ENCODE peak calls at places on chromosomes 11 and 22, in four cellular contexts. R is HCT116, E is HepG2, N is upper lobe of left lung. L is an unnamed sample.

GRCh38 chr11:43359432-43359818 is 705 bp downstream of the TTC17 start:
- DNase-seq in R (no peak), E (peak; percentile 16), N (no peak), L (peak; percentile 30)

GRCh38 chr11:24623121-24623520 is 126.3 kb downstream of the LUZP2 start:
- DNase-seq in R (no peak), E (no peak), N (no peak), L (no peak)

GRCh38 chr11:54558407-54558806 is 45.4 kb downstream of the OR4C46 start:
- DNase-seq in E (no peak), N (no peak), R (no peak), L (no peak)

GRCh38 chr11:36455658-36456111 is 54.4 kb downstream of the TRAF6 start:
- DNase-seq in E (no peak), R (no peak), N (peak; percentile 73), L (peak; percentile 24)

GRCh38 chr11:132779487-132779886 is 752.8 kb downstream of the OPCML start:
- DNase-seq in E (no peak), N (no peak), R (no peak), L (no peak)

GRCh38 chr11:113473983-113474361 is 1.2 kb downstream of the DRD2 start:
- DNase-seq in N (no peak), R (no peak), E (no peak), L (no peak)

GRCh38 chr11:49208006-49208721 is at the start of gene FOLH1:
- DNase-seq in E (no peak), N (peak; percentile 91), R (no peak), L (no peak)

GRCh38 chr11:12201016-12201985 is 90.9 kb downstream of the MICAL2 start:
- DNase-seq in E (peak; percentile 15), R (no peak), N (no peak), L (no peak)

GRCh38 chr11:46736146-46736545 is 17.1 kb downstream of the F2 start:
- DNase-seq in E (no peak), R (no peak), N (no peak), L (no peak)

GRCh38 chr11:8033312-8033715 is 46.2 kb downstream of the EIF3F start:
- DNase-seq in R (peak; percentile 43), N (no peak), E (peak; percentile 40), L (peak; percentile 72)

GRCh38 chr11:118136826-118137225 is 15.8 kb downstream of the SCN4B start:
- DNase-seq in N (no peak), R (no peak), E (no peak), L (no peak)

GRCh38 chr22:32997295-32997694 is 60.9 kb downstream of the SYN3 start:
- DNase-seq in E (no peak), R (no peak), N (no peak), L (no peak)

GRCh38 chr11:128488471-128488870 is 98.9 kb downstream of the ETS1 start:
- DNase-seq in R (no peak), E (no peak), N (no peak), L (no peak)

GRCh38 chr22:39349967-39350802 is at the start of gene SYNGR1:
- DNase-seq in N (peak; percentile 86), R (no peak), E (no peak), L (no peak)

GRCh38 chr22:44379817-44380560 is 67.2 kb upstream of the SHISAL1 start:
- DNase-seq in R (no peak), E (no peak), N (no peak), L (no peak)

GRCh38 chr11:120867531-120867930 is 156.4 kb upstream of the TBCEL start:
- DNase-seq in E (no peak), R (no peak), N (no peak), L (no peak)

GRCh38 chr11:72848846-72849466 is 34.7 kb downstream of the ATG16L2 start:
- DNase-seq in R (no peak), E (peak; percentile 29), N (no peak), L (no peak)

GRCh38 chr22:41779889-41780505 is 20.5 kb upstream of the CCDC134 start:
- DNase-seq in N (no peak), E (no peak), R (no peak), L (no peak)

GRCh38 chr22:32926600-32926999 is 125.1 kb downstream of the TIMP3 start:
- DNase-seq in N (no peak), R (peak; percentile 21), E (peak; percentile 44), L (no peak)

GRCh38 chr11:32706985-32707736 is 87.3 kb downstream of the CCDC73 start:
- DNase-seq in N (no peak), R (peak; percentile 44), E (peak; percentile 37), L (no peak)

GRCh38 chr22:37607912-37608476 is 640 bp upstream of the GGA1 start:
- DNase-seq in E (no peak), N (no peak), R (no peak), L (peak; percentile 30)

GRCh38 chr11:64869571-64870175 is 8.7 kb downstream of the EHD1 start:
- DNase-seq in R (no peak), N (no peak), E (peak; percentile 42), L (no peak)

GRCh38 chr11:119262668-119263351 is 54.1 kb downstream of the MCAM start:
- DNase-seq in R (no peak), N (no peak), E (no peak), L (no peak)

GRCh38 chr11:119352857-119353260 is 6.4 kb upstream of the MFRP start:
- DNase-seq in N (no peak), E (peak; percentile 92), R (no peak), L (no peak)

GRCh38 chr11:416051-416756 is 1.4 kb upstream of the SIGIRR start:
- DNase-seq in R (no peak), E (no peak), N (peak; percentile 73), L (peak; percentile 17)

GRCh38 chr11:72950685-72951084 is 136.5 kb downstream of the ATG16L2 start:
- DNase-seq in E (no peak), R (no peak), N (no peak), L (no peak)

GRCh38 chr11:72743321-72744221 is 8.6 kb downstream of the ARAP1 start:
- DNase-seq in N (no peak), E (no peak), R (no peak), L (no peak)

DNA sequence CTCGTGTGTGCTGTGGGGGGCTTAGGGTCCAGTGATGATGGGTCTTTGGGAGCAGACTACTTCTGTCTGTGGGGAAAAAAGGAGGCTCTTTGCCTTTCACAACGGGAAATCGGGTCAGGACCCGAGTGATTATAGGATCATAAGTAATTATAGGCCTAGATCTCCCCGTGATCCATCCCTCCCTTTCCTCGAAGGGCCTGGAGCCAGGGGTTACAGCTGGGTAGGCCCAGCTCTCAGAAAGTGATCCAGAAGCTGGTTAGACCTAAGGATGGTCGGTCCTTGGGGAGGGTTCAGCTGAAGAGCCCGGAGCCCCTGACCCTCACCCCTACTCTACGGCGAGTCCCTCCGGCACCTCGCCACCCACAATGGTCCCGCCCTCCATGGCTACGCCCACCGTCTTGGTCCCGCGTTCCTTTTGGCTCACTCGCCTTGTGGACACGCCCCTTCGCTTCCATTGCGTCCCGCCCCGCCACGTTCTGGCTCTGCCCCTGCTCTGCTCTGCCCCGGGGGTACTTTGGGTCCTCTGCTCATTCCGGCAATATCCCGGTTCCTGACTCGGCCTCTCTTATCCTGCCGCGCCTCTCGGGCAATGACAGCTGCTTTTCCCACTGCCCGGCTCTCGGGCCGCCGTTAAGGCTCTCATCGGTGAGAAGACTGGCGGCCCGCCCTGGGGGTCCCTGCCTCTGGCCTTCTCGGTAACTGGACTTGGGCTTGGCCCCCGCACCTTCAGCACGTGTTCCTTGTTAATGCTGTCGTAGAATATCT is 5.0 kb downstream of the IGSF22 start:
- DNase-seq in R (peak; percentile 28), N (peak; percentile 90), E (no peak), L (peak; percentile 87)
- TF ChIP-seq POLR2AphosphoS5 in R (peak; percentile 56), N (peak; percentile 62), E (no peak), L (no peak)

GRCh38 chr11:69905611-69906452 is 86.6 kb upstream of the FGF3 start:
- DNase-seq in E (no peak), R (no peak), N (no peak), L (peak; percentile 79)
- TF ChIP-seq POLR2AphosphoS5 in E (no peak), R (no peak), N (no peak), L (no peak)

GRCh38 chr11:6234314-6235031 is at the start of gene FHIP1B:
- DNase-seq in R (peak; percentile 100), N (peak; percentile 99), E (peak; percentile 99), L (peak; percentile 100)
- TF ChIP-seq POLR2AphosphoS5 in R (peak; percentile 84), N (peak; percentile 87), E (peak; percentile 64), L (peak; percentile 87)

GRCh38 chr11:125979521-125979920 is 33.7 kb downstream of the VSIG10L2 start:
- DNase-seq in R (no peak), E (no peak), N (no peak), L (no peak)
- TF ChIP-seq POLR2AphosphoS5 in R (no peak), E (no peak), N (no peak), L (no peak)

GRCh38 chr11:75815345-75815983 is 454 bp downstream of the UVRAG start:
- DNase-seq in R (no peak), E (no peak), N (no peak), L (peak; percentile 46)
- TF ChIP-seq POLR2AphosphoS5 in R (no peak), E (no peak), N (no peak), L (no peak)

GRCh38 chr11:115322553-115323203 is 181.5 kb downstream of the CADM1 start:
- DNase-seq in R (no peak), E (no peak), N (no peak), L (no peak)
- TF ChIP-seq POLR2AphosphoS5 in R (no peak), E (no peak), N (no peak), L (no peak)

GRCh38 chr11:115774756-115775155 is 270.5 kb upstream of the CADM1 start:
- DNase-seq in R (no peak), E (no peak), N (no peak), L (no peak)

GRCh38 chr11:115780625-115781024 is 276.4 kb upstream of the CADM1 start:
- DNase-seq in N (no peak), R (no peak), E (no peak), L (no peak)

GRCh38 chr11:115778928-115779650 is 274.9 kb upstream of the CADM1 start:
- DNase-seq in N (no peak), E (no peak), R (no peak), L (no peak)

GRCh38 chr11:115776916-115777315 is 272.7 kb upstream of the CADM1 start:
- DNase-seq in E (no peak), N (no peak), R (no peak), L (no peak)

DNA sequence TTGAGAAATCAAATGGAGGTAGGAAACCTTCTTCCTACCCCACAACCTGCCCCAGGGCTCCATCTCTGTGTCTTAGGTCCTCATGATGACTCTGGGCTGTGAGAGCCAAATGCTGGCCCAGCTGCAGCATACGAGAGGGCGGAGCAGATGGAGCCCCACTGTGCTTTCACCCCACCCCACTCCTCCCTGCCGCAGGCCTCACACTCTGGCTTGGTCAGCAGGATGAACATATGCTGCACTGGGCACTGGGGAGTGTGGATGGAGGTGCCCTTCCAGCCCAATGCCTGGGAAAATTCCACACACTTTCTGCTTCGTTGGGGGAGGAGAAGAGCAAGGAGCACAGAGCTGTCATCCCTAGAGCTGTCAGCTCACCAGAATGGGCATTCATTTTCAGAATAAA is 271.6 kb upstream of the CADM1 start:
- DNase-seq in R (no peak), N (peak; percentile 13), E (no peak), L (no peak)
- TF ChIP-seq POLR2AphosphoS5 in R (no peak), N (no peak), E (no peak), L (no peak)

DNA sequence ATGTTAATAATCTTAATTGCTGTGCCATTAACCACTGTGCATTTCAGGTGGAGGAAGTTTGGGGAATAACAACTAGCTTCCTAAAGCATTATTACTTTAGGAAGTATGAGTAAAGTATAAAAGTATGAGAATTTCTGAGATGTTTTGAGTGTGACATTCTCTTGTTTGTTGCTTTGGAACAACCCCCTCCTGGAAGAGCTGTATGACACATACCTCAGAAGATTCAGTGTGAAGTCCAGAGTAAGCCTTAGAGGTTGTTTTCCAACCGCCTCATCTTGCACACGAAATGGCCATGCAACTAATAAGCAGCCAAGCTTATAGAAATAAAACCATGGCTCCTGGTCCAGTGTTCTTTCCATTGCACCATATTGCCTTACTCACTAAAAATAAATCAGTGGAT is 21.7 kb downstream of the CCDC81 start:
- DNase-seq in E (no peak), R (no peak), N (no peak), L (no peak)
- TF ChIP-seq POLR2AphosphoS5 in E (no peak), R (no peak), N (no peak), L (no peak)